ENCODE peak calls at places on chromosomes 1 and 21, in four cellular contexts. H is H1, U is SK-N-SH, V is K562. D is an unnamed sample.

GRCh38 chr1:205693421-205693991 is 13.2 kb upstream of the SLC45A3 start:
- DNase-seq in H (no peak), U (no peak), V (no peak), D (no peak)

GRCh38 chr1:43468403-43468802 is 14.7 kb upstream of the HYI start:
- DNase-seq in U (no peak), V (no peak), H (no peak), D (no peak)

GRCh38 chr1:85189120-85189519 is 11.7 kb downstream of the SYDE2 start:
- DNase-seq in V (no peak), U (no peak), H (no peak), D (no peak)

GRCh38 chr1:20494609-20495311 is 8.8 kb upstream of the CAMK2N1 start:
- DNase-seq in U (no peak), H (no peak), V (no peak), D (no peak)

GRCh38 chr1:29213055-29213454 is 17.7 kb downstream of the MECR start:
- DNase-seq in U (no peak), V (no peak), H (no peak), D (no peak)

GRCh38 chr1:41751804-41752513 is 166.8 kb downstream of the HIVEP3 start:
- DNase-seq in V (no peak), H (no peak), U (no peak), D (no peak)

GRCh38 chr1:183604811-183605210 is 14.6 kb upstream of the NCF2 start:
- DNase-seq in U (no peak), V (no peak), H (no peak), D (no peak)

GRCh38 chr1:8343464-8344001 is 25.6 kb downstream of the SLC45A1 start:
- DNase-seq in U (no peak), V (no peak), H (no peak), D (peak)

GRCh38 chr21:15850645-15851044 is 120.9 kb downstream of the USP25 start:
- DNase-seq in V (no peak), H (no peak), U (no peak), D (no peak)

GRCh38 chr1:101311146-101311892 is 74.5 kb downstream of the S1PR1 start:
- DNase-seq in V (no peak), H (no peak), U (no peak), D (no peak)

GRCh38 chr1:45410850-45411509 is 70.7 kb upstream of the MUTYH start:
- DNase-seq in U (no peak), H (no peak), V (no peak), D (peak)

GRCh38 chr1:18191868-18192155 is 84.2 kb downstream of the IGSF21 start:
- DNase-seq in H (no peak), V (no peak), U (no peak), D (no peak)
- TF ChIP-seq JUND in H (no peak), V (no peak), U (no peak), D (no peak)

DNA sequence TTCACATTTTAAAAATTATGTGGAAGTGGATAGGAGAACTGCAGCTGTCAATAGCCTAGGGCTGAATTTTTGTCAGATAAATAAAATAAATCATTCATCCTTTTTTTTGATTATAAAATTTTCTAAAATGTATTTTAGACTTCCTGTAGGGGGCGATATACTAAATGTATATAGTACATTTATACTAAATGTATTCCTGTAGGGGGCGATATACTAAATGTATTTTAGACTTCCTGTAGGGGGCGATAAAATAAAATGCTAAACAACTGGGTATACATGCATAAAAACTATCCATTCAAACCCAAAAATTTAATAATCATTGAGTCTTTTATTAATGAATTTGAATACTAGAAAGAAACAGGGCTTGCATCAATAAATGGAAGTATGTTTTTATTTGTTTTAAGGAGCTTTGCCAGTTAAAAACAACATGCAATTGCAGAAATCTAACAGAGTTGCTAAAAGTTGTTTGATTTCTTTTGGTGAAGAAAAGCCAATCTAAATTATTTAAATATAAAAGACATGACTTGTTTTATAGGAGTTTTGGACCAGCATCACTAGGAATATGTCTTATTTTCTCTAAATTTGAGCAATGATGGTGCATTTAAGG is 31.4 kb downstream of the CLCA1 start:
- DNase-seq in V (peak), U (peak), H (no peak), D (no peak)
- TF ChIP-seq JUND in V (peak), U (no peak), H (no peak), D (no peak)

DNA sequence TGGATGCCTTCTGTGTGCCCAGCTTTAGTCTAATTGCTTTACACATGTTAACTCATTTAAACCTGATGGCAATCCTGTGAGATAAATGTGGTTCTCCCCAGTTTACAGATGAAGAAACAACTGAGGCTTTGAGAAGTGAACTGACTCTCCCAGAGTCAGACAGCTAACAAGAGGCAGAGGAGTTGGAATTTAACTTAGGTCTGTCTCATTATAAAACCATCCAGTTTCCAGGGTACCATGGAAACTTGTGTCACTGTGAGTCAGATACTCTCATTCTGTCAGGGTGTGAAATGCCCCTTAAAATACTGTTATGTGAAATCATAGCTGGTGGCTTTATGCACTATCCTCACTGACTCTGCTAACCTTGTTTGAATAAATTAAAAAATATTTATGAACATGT is 206.6 kb downstream of the PBX1 start:
- DNase-seq in V (no peak), U (no peak), H (no peak), D (no peak)
- TF ChIP-seq JUND in V (no peak), U (peak), H (no peak), D (no peak)

DNA sequence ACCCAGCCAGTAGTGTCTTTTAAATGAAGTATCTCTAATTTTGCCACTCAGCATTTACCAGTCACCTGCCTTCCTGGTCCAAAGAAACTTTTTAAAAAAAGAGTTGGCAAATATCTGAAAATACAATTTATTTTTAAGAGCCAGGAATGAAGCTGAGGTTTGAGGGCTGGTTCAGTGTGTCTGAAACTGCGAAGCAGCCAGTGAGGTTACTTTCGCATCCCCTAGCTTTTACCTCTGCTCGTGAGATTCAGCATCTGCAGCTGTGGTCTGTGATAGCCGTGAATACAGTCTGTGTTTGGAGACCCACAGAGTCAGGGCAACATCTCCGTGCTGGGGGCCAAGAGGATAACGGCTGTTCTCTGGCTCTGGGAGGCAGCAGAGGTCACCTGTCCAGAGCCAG is 21.3 kb upstream of the KCNAB2 start:
- DNase-seq in H (no peak), V (no peak), U (no peak), D (no peak)
- TF ChIP-seq JUND in H (no peak), V (no peak), U (no peak), D (no peak)

GRCh38 chr1:224852901-224853568 is 76.4 kb upstream of the DNAH14 start:
- DNase-seq in H (no peak), V (peak), U (peak), D (peak)
- TF ChIP-seq JUND in H (no peak), V (no peak), U (no peak), D (no peak)

DNA sequence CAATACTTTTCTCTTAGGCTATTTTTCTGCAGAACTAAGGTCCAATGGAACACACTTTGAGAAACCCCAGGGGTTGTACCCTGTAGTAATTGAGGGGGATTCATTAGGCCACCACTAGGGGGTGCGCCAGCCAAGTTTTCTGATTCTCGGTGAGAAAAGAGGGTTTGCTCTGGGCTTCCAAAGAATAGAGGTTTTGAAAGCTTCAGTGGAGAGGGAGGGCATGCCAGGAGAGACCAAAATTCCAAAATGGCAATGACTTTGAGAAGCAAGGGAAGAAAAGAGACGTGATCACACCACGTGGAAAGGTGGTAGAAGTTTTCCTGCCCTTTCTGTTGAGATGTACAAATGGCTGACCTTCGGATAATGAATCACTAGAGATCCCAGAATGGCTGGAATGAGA is 323.3 kb downstream of the RPS6KC1 start:
- DNase-seq in U (peak), V (peak), H (peak), D (peak)
- TF ChIP-seq JUND in U (no peak), V (no peak), H (no peak), D (no peak)

D was measured in T47D.